ENCODE peak calls at places on chromosomes 4 and X, in ten cellular contexts. M, P, E, W, J, A, N, G, V and F are unnamed samples.

GRCh38 chr4:62225972-62226371 is 1025.8 kb downstream of the ADGRL3 start:
- DNase-seq in M (no peak), P (no peak), E (no peak), W (no peak), J (no peak), A (no peak), N (no peak), G (no peak), V (no peak), F (no peak)

GRCh38 chr4:15779789-15780188 is 1.7 kb downstream of the CD38 start:
- DNase-seq in M (no peak), P (no peak), E (no peak), W (no peak), J (no peak), A (no peak), N (no peak), G (no peak), V (no peak), F (no peak)

GRCh38 chrX:10028283-10029104 is 61.3 kb downstream of the CLDN34 start:
- DNase-seq in M (no peak), P (no peak), E (no peak), W (no peak), J (no peak), A (no peak), N (no peak), G (no peak), V (no peak), F (no peak)

GRCh38 chr4:3226944-3227343 is 22.0 kb upstream of the MSANTD1 start:
- DNase-seq in M (no peak), P (no peak), E (no peak), W (no peak), J (no peak), A (no peak), N (no peak), G (no peak), V (no peak), F (no peak)

GRCh38 chr4:99648321-99648720 is 9.3 kb downstream of the C4orf54 start:
- DNase-seq in M (no peak), P (no peak), E (no peak), W (no peak), J (peak), A (no peak), N (no peak), G (no peak), V (no peak), F (no peak)

GRCh38 chr4:163048447-163048846 is 118.2 kb downstream of the NAF1 start:
- DNase-seq in M (no peak), P (peak), E (peak), W (no peak), J (no peak), A (peak), N (peak), G (peak), V (no peak), F (peak)

GRCh38 chrX:151754641-151755215 is 20.2 kb downstream of the CNGA2 start:
- DNase-seq in M (no peak), P (no peak), E (no peak), W (no peak), J (no peak), A (no peak), N (no peak), G (no peak), V (no peak), F (no peak)

GRCh38 chrX:30504309-30504708 is 73.3 kb downstream of the TASL start:
- DNase-seq in M (no peak), P (peak), E (no peak), W (no peak), J (no peak), A (no peak), N (peak), G (peak), V (no peak), F (no peak)

GRCh38 chr4:109576462-109576861 is 16.4 kb downstream of the MCUB start:
- DNase-seq in M (no peak), P (no peak), E (no peak), W (no peak), J (no peak), A (no peak), N (peak), G (peak), V (peak), F (no peak)

GRCh38 chrX:133053854-133054565 is 42.9 kb downstream of the USP26 start:
- DNase-seq in M (no peak), P (no peak), E (no peak), W (no peak), J (no peak), A (no peak), N (no peak), G (no peak), V (no peak), F (no peak)

GRCh38 chr4:19300213-19300612 is 951.5 kb upstream of the SLIT2 start:
- DNase-seq in M (no peak), P (no peak), E (no peak), W (no peak), J (no peak), A (no peak), N (no peak), G (peak), V (no peak), F (no peak)

GRCh38 chrX:24672701-24673190 is 21.0 kb upstream of the POLA1 start:
- DNase-seq in M (no peak), P (no peak), E (no peak), W (no peak), J (no peak), A (no peak), N (no peak), G (no peak), V (no peak), F (no peak)

GRCh38 chr4:6746721-6747689 is 31.0 kb downstream of the BLOC1S4 start:
- DNase-seq in M (no peak), P (no peak), E (peak), W (peak), J (no peak), A (peak), N (no peak), G (no peak), V (no peak), F (peak)

GRCh38 chrX:31440546-31440945 is 368.7 kb upstream of the FTHL17 start:
- DNase-seq in M (no peak), P (no peak), E (no peak), W (no peak), J (no peak), A (no peak), N (no peak), G (peak), V (no peak), F (no peak)

GRCh38 chrX:47854474-47854873 is 17.8 kb downstream of the ZNF81 start:
- DNase-seq in M (no peak), P (no peak), E (peak), W (peak), J (peak), A (no peak), N (no peak), G (peak), V (peak), F (peak)

GRCh38 chrX:8433296-8434094 is 31.1 kb upstream of the VCX3B start:
- DNase-seq in M (no peak), P (no peak), E (no peak), W (no peak), J (no peak), A (no peak), N (no peak), G (no peak), V (no peak), F (no peak)

GRCh38 chr4:83096397-83096796 is 18.1 kb downstream of the PLAC8 start:
- DNase-seq in M (no peak), P (no peak), E (no peak), W (no peak), J (no peak), A (no peak), N (no peak), G (no peak), V (no peak), F (no peak)

GRCh38 chrX:119880552-119881437 is 9.2 kb downstream of the NDUFA1 start:
- DNase-seq in M (no peak), P (peak), E (no peak), W (no peak), J (peak), A (no peak), N (peak), G (peak), V (no peak), F (peak)

DNA sequence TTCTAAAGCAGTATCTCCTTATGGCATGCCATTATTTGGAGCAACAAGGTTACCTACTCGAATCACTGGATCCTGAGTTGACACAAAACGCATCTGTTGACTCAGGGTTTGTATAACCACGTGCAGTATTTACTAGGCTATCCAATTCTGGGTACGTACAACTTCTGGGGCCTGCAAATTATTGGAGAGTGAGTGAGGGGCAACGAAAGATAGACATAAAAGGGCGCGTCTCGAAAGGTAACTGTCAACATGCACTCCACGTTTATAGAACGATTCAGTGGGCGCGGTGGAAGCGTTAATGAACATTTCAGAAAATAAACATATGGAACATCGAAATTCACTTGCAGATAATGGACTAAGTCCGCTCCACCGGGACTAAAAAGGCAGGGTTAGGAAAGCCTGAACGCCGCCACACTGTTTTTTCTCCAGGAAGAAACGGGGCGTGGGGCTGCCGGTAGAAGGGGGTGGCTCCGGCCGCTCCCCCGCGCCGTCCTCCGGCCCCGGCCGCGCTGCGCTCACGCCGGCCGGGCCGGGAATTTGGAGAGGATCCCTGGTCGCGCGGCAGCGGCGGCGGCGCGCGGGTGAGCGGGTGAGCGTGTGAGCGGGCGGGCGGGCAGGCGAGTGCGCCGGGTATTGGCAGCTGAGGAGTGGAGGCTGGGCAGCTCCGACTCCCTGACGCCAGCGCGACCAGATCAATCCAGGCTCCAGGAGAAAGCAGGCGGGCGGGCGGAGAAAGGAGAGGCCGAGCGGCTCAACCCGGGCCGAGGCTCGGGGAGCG is at the start of gene SMAD1:
- DNase-seq in M (peak), P (peak), E (peak), W (peak), J (peak), A (peak), N (peak), G (peak), V (peak), F (peak)
- TF ChIP-seq POLR2A in M (no peak), P (no peak), E (no peak), W (peak), J (peak), A (peak), N (no peak), G (peak), V (peak), F (peak)

DNA sequence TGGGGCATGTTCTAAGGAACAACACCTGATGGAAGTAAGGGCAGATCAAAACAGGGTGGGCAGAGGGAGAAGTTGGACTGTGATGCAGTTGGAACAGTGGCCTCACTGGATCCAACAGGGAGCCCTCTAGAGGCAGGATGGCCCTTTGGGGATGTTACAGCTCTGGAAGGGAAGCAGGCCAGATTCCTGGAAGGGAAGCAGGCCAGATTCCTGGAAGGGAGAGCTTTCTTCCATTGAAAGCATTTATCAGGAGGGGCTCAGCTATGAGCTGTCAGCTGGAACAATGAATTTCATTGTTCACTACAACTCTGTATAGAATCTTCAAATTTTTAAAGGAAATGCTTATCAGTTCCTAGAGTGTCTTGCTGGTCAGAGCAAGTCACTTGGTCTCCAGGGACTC is 17.7 kb downstream of the IL15 start:
- DNase-seq in M (peak), P (no peak), E (no peak), W (peak), J (peak), A (peak), N (no peak), G (peak), V (peak), F (peak)
- TF ChIP-seq CTCF in M (peak), P (peak), E (peak), W (peak), J (no peak), A (peak), N (no peak), G (peak), V (no peak), F (peak)

DNA sequence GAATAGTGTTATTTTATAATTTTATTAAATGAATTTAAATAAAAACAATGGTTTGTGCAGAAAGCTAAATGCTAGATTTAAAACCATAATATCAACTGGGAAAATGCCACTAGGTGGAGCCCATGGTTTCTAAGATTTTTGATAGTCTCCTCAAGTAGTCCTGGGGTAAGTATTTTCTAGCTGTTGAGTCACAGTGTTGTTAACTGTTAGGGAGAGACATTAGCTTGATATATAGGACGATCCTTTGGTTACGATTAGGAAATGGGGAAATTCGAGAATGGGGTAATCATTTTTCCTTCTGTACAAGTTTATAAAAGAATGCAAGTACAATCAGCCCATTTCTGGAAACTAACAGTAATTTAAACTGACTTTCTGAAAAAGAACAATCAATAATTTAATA is 378.4 kb downstream of the ANKRD50 start:
- DNase-seq in M (no peak), P (peak), E (no peak), W (peak), J (peak), A (no peak), N (peak), G (peak), V (no peak), F (no peak)
- H3K27ac ChIP-seq in M (no peak), P (no peak), E (no peak), W (no peak), J (no peak), A (no peak), N (no peak), G (no peak), V (no peak), F (no peak)

GRCh38 chr4:89838005-89838404 is 1.0 kb upstream of the SNCA start:
- DNase-seq in M (no peak), P (no peak), E (no peak), W (no peak), J (no peak), A (no peak), N (peak), G (no peak), V (no peak), F (no peak)

GRCh38 chr4:89837385-89837995 is 529 bp upstream of the SNCA start:
- DNase-seq in M (no peak), P (no peak), E (no peak), W (no peak), J (peak), A (no peak), N (peak), G (peak), V (peak), F (no peak)

GRCh38 chr4:89835413-89835812 is 1.5 kb downstream of the SNCA start:
- DNase-seq in M (no peak), P (no peak), E (no peak), W (no peak), J (no peak), A (no peak), N (no peak), G (no peak), V (no peak), F (no peak)

GRCh38 chr4:89836031-89836777 is 757 bp downstream of the SNCA start:
- DNase-seq in M (no peak), P (no peak), E (no peak), W (no peak), J (peak), A (no peak), N (peak), G (no peak), V (peak), F (no peak)

DNA sequence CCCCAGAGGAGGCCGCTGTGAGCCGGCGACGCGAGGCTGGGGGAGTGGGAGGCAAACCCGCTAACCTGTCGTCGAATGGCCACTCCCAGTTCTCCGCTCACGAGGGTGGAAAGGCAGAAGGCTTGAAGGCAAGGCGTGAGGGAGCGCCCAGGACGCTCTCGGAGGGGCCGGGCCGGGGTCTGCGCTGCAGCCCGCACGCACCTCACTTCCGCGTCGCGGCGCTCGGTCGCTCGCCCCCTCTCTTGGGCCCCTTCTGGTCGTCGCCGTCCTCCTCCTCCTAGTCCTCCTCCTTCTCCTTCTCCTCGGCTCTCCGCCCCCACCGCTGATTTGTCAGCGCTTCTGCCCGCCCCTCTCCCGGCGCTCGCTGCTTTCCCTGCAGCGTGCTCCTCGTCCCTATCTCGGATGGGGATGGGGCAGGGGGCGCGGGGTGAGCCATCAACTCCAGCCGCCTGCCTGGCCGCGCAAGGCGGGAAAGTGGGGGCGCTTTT is at the start of gene SNCA:
- DNase-seq in M (peak), P (no peak), E (peak), W (peak), J (peak), A (peak), N (peak), G (peak), V (peak), F (peak)
- TF ChIP-seq POLR2A in M (no peak), P (no peak), E (no peak), W (no peak), J (no peak), A (peak), N (no peak), G (no peak), V (peak), F (no peak)

GRCh38 chr4:153684182-153685073 is at the start of gene TLR2:
- DNase-seq in M (peak), P (no peak), E (peak), W (peak), J (peak), A (peak), N (peak), G (no peak), V (peak), F (peak)

GRCh38 chr4:153676491-153676890 is 7.6 kb upstream of the TLR2 start:
- DNase-seq in M (no peak), P (no peak), E (no peak), W (no peak), J (no peak), A (no peak), N (no peak), G (peak), V (no peak), F (no peak)

GRCh38 chr4:153676984-153677383 is 7.1 kb upstream of the TLR2 start:
- DNase-seq in M (no peak), P (peak), E (no peak), W (no peak), J (no peak), A (no peak), N (no peak), G (peak), V (no peak), F (no peak)

GRCh38 chr4:153683763-153684181 is 308 bp upstream of the TLR2 start:
- DNase-seq in M (no peak), P (no peak), E (no peak), W (no peak), J (no peak), A (no peak), N (no peak), G (no peak), V (no peak), F (no peak)

DNA sequence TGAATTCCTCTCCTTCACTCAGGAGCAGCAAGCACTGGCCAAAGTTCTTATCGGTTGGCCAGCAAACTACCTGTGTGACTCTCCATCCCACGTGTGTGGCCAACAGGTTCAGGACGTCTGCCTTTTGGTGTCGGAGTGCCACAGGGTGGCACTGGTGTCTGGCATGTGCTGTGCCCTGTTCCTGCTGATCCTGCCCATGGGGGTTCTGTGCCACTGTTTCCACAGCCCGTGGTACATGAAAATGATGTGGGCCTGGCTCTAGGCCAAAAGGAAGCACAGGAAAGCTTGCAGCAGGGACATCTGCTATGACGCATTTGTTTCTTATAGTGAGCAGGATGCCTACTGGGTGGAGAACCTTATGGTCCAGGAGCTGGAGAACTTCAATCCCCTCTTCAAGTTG is 4.6 kb upstream of the TLR2 start:
- DNase-seq in M (no peak), P (no peak), E (no peak), W (no peak), J (no peak), A (peak), N (no peak), G (no peak), V (no peak), F (no peak)
- TF ChIP-seq CTCF in M (no peak), P (no peak), E (no peak), W (no peak), J (no peak), A (no peak), N (no peak), G (no peak), V (no peak), F (no peak)

GRCh38 chr4:150126201-150126879 is 48.1 kb downstream of the DCLK2 start:
- DNase-seq in M (no peak), P (no peak), E (no peak), W (no peak), J (no peak), A (no peak), N (no peak), G (peak), V (no peak), F (no peak)
- H3K27ac ChIP-seq in M (no peak), P (no peak), E (no peak), W (no peak), J (no peak), A (no peak), N (no peak), G (no peak), V (no peak), F (no peak)